ENCODE peak calls at places on chromosomes 16 and 17, in four cellular contexts. One of them, this sample, is unnamed.

GRCh38 chr16:17389392-17389791 is 81.4 kb downstream of the XYLT1 start:
- DNase-seq in GM12878: no peak
- DNase-seq in K562: no peak
- DNase-seq in HepG2: no peak
- DNase-seq in this sample: no peak

GRCh38 chr17:47119746-47120520 is 69.2 kb downstream of the CDC27 start:
- DNase-seq in GM12878: no peak
- DNase-seq in K562: no peak
- DNase-seq in HepG2: peak
- DNase-seq in this sample: no peak

GRCh38 chr17:36498560-36499300 is 12.2 kb downstream of the ZNHIT3 start:
- DNase-seq in GM12878: no peak
- DNase-seq in K562: no peak
- DNase-seq in HepG2: no peak
- DNase-seq in this sample: peak

GRCh38 chr17:82281502-82282238 is 8.2 kb upstream of the CSNK1D start:
- DNase-seq in GM12878: peak
- DNase-seq in K562: no peak
- DNase-seq in HepG2: no peak
- DNase-seq in this sample: no peak

GRCh38 chr16:49811630-49812334 is 44.1 kb downstream of the ZNF423 start:
- DNase-seq in GM12878: no peak
- DNase-seq in K562: no peak
- DNase-seq in HepG2: no peak
- DNase-seq in this sample: peak

GRCh38 chr17:19244796-19245195 is 7.6 kb downstream of the EPN2 start:
- DNase-seq in GM12878: no peak
- DNase-seq in K562: no peak
- DNase-seq in HepG2: no peak
- DNase-seq in this sample: no peak

GRCh38 chr17:72270530-72270929 is 149.7 kb downstream of the SOX9 start:
- DNase-seq in GM12878: no peak
- DNase-seq in K562: no peak
- DNase-seq in HepG2: no peak
- DNase-seq in this sample: peak

GRCh38 chr17:72193395-72194106 is 72.7 kb downstream of the SOX9 start:
- DNase-seq in GM12878: no peak
- DNase-seq in K562: no peak
- DNase-seq in HepG2: no peak
- DNase-seq in this sample: no peak

GRCh38 chr17:47694818-47695663 is 1.1 kb downstream of the TBKBP1 start:
- DNase-seq in GM12878: no peak
- DNase-seq in K562: peak
- DNase-seq in HepG2: no peak
- DNase-seq in this sample: peak

GRCh38 chr16:3655791-3656490 is 1.4 kb downstream of the DNASE1 start:
- DNase-seq in GM12878: no peak
- DNase-seq in K562: no peak
- DNase-seq in HepG2: no peak
- DNase-seq in this sample: no peak

GRCh38 chr16:84453061-84453752 is 51.3 kb downstream of the MEAK7 start:
- DNase-seq in GM12878: no peak
- DNase-seq in K562: no peak
- DNase-seq in HepG2: no peak
- DNase-seq in this sample: no peak

GRCh38 chr17:48240562-48241130 is 133.1 kb downstream of the SNX11 start:
- DNase-seq in GM12878: no peak
- DNase-seq in K562: peak
- DNase-seq in HepG2: no peak
- DNase-seq in this sample: no peak

GRCh38 chr16:58829096-58829495 is 95.0 kb upstream of the GOT2 start:
- DNase-seq in GM12878: no peak
- DNase-seq in K562: no peak
- DNase-seq in HepG2: no peak
- DNase-seq in this sample: no peak

GRCh38 chr17:70089513-70090148 is 14.6 kb downstream of the KCNJ16 start:
- DNase-seq in GM12878: no peak
- DNase-seq in K562: no peak
- DNase-seq in HepG2: no peak
- DNase-seq in this sample: peak

GRCh38 chr17:21283482-21284318 is 811 bp upstream of the MAP2K3 start:
- DNase-seq in GM12878: no peak
- DNase-seq in K562: no peak
- DNase-seq in HepG2: no peak
- DNase-seq in this sample: peak

GRCh38 chr17:78044280-78044835 is 84.2 kb downstream of the TMC6 start:
- DNase-seq in GM12878: no peak
- DNase-seq in K562: no peak
- DNase-seq in HepG2: no peak
- DNase-seq in this sample: no peak

GRCh38 chr17:3043737-3044365 is 19.6 kb downstream of the OR1D5 start:
- DNase-seq in GM12878: no peak
- DNase-seq in K562: peak
- DNase-seq in HepG2: peak
- DNase-seq in this sample: no peak

GRCh38 chr16:21684199-21684598 is 20.4 kb downstream of the OTOA start:
- DNase-seq in GM12878: no peak
- DNase-seq in K562: peak
- DNase-seq in HepG2: peak
- DNase-seq in this sample: peak

GRCh38 chr16:65377131-65377649 is 255.3 kb upstream of the CDH11 start:
- DNase-seq in GM12878: no peak
- DNase-seq in K562: no peak
- DNase-seq in HepG2: no peak
- DNase-seq in this sample: no peak

GRCh38 chr16:70804729-70805169 is 3.8 kb upstream of the VAC14 start:
- DNase-seq in GM12878: no peak
- DNase-seq in K562: no peak
- DNase-seq in HepG2: no peak
- DNase-seq in this sample: no peak

GRCh38 chr17:36094232-36094631 is 4.3 kb upstream of the CCL3 start:
- DNase-seq in GM12878: no peak
- DNase-seq in K562: no peak
- DNase-seq in HepG2: no peak
- DNase-seq in this sample: no peak

GRCh38 chr17:5922476-5922875 is 147.7 kb upstream of the WSCD1 start:
- DNase-seq in GM12878: no peak
- DNase-seq in K562: no peak
- DNase-seq in HepG2: no peak
- DNase-seq in this sample: no peak

DNA sequence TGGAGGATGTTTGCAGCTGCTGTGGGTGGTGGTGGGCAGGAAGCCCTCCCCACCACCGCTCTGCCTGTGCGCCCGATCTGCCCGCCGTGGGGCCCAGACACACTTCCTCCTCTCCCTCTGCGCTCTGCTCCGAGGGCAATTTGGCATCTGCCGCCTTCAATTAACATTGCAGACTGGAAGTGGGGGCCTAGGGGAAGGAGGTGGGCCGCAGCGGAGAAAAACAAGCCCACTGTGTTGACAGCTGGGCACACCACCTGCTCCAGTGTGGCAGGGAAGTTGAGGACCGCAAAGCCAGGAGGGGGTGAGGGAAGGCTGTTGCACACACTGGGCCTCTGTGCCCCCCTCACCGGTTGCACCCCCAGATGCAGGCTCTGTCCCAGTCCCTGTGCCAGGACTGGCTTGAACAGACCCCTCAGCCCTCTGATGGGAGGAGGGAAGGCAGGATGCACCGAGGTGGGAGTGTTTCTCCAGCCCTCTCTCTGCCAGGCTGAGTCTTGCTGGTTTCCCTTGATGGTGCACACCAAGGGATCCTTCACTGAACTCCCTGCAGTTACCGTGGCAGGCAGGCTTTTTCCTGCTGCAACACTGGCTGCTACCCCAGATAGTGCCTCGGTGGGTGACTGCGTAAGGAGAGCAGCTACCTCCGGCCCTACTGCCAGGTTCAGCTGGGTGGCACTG is 72.8 kb upstream of the MED9 start:
- DNase-seq in GM12878: no peak
- DNase-seq in K562: no peak
- DNase-seq in HepG2: no peak
- DNase-seq in this sample: peak
- TF ChIP-seq NFIC in GM12878: no peak
- TF ChIP-seq NFIC in K562: no peak
- TF ChIP-seq NFIC in HepG2: no peak
- TF ChIP-seq NFIC in this sample: no peak

GRCh38 chr16:88634141-88634993 is 4.0 kb upstream of the IL17C start:
- DNase-seq in GM12878: peak
- DNase-seq in K562: peak
- DNase-seq in HepG2: no peak
- DNase-seq in this sample: no peak
- TF ChIP-seq RAD21 in GM12878: no peak
- TF ChIP-seq RAD21 in K562: no peak
- TF ChIP-seq RAD21 in HepG2: no peak
- TF ChIP-seq RAD21 in this sample: no peak

GRCh38 chr16:252366-253337 is 18.0 kb downstream of the FAM234A start:
- DNase-seq in GM12878: peak
- DNase-seq in K562: peak
- DNase-seq in HepG2: no peak
- DNase-seq in this sample: no peak
- TF ChIP-seq CTCF in GM12878: no peak
- TF ChIP-seq CTCF in K562: no peak
- TF ChIP-seq CTCF in HepG2: no peak
- TF ChIP-seq CTCF in this sample: no peak

DNA sequence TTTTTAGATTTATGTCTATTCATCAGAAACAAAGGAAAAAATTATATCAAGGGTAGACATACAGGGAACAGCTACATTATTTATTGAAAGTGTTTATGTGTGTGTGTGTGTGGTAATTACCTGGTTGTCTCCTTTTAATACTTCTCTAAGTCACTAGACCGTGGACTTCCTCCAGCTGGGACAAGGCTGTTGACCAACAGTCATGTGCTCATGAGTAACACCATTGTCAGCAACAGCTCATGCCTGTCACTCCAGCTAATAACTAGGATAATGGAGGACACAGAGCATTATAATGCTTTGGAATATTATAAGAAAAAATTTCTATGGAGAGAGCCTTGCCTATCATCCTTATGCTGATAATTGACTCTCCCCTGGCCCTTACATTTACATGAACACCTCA is 125.3 kb upstream of the SALL1 start:
- DNase-seq in GM12878: no peak
- DNase-seq in K562: no peak
- DNase-seq in HepG2: no peak
- DNase-seq in this sample: no peak
- TF ChIP-seq NFIC in GM12878: no peak
- TF ChIP-seq NFIC in K562: no peak
- TF ChIP-seq NFIC in HepG2: no peak
- TF ChIP-seq NFIC in this sample: no peak

GRCh38 chr17:31416503-31416923 is 25.0 kb downstream of the RAB11FIP4 start:
- DNase-seq in GM12878: no peak
- DNase-seq in K562: no peak
- DNase-seq in HepG2: peak
- DNase-seq in this sample: no peak
- TF ChIP-seq RAD21 in GM12878: no peak
- TF ChIP-seq RAD21 in K562: no peak
- TF ChIP-seq RAD21 in HepG2: no peak
- TF ChIP-seq RAD21 in this sample: no peak

DNA sequence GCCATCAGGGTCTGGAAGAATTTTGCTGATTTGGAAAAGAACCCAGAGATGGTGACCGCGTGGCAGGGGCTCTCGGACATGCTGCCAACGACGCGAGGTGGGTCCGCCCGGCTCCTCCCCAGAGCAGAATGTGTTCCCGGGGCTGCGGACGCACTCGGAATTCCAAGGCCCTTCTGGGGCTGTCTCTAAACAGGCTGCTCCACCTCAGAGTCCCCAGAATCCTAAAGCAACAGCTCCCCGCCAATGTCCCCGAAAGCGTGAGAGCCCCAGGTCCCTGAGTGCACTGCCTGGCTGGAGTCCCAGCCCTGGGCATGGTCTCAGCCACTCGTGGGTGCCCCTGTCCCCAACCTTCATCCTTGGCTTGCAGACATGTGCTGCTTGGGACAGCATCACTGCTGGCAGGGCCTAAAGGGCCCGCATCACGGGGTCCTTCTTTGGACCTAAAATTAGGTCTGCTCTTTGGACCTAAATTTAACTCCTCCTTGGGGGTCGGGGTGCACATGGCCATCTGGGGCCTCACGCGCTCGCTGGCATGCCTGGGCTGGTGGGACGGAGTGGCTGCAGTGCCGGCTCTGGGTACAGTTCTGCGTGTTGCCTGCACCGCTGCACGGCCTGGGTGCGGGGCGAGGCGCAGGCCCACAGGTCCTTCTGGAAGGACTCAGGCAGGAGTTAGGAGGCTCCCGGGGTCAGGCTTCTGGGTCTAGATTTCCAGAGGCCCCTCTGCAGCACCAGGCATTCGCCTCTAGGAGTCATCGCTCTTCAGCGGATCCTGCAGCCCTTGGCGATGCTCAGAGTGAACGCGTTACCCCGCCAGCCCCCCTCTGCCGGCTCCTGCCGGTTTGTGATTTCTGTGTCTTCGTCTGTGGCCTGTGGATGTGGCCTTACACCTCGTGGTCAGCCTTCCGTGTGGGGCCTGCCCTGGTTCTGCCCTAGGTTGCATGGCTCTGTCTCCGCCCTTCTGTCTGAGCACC is 41.9 kb upstream of the CHMP6 start:
- DNase-seq in GM12878: no peak
- DNase-seq in K562: no peak
- DNase-seq in HepG2: no peak
- DNase-seq in this sample: no peak
- TF ChIP-seq CTCF in GM12878: no peak
- TF ChIP-seq CTCF in K562: no peak
- TF ChIP-seq CTCF in HepG2: no peak
- TF ChIP-seq CTCF in this sample: no peak

GRCh38 chr16:67546761-67547422 is 15.4 kb upstream of the CTCF start:
- DNase-seq in GM12878: no peak
- DNase-seq in K562: peak
- DNase-seq in HepG2: peak
- DNase-seq in this sample: peak
- TF ChIP-seq NFIC in GM12878: no peak
- TF ChIP-seq NFIC in K562: no peak
- TF ChIP-seq NFIC in HepG2: no peak
- TF ChIP-seq NFIC in this sample: no peak

This sample was measured in SK-N-SH.